ENCODE peak calls at places on chromosomes 4 and X, in nine cellular contexts. J is astrocyte of the spinal cord, Z is choroid plexus epithelial cell, P is transverse colon, L is GM10248, M is left ventricle myocardium inferior, O is HCT116, S is Panc1, G is AG09319. X is an unnamed sample.

GRCh38 chr4:30103455-30103854 is 616.7 kb upstream of the PCDH7 start:
- DNase-seq in J (peak), Z (peak), P (no peak), L (no peak), M (no peak), O (no peak), S (no peak), G (no peak), X (no peak)

GRCh38 chrX:149151805-149152757 is 353.0 kb downstream of the IDS start:
- DNase-seq in J (peak), Z (peak), P (no peak), L (no peak), M (no peak), O (no peak), S (no peak), G (no peak), X (no peak)

GRCh38 chr4:75069493-75070074 is 136.7 kb downstream of the PARM1 start:
- DNase-seq in J (no peak), Z (no peak), P (no peak), L (no peak), M (no peak), O (no peak), S (no peak), G (no peak), X (peak)

GRCh38 chr4:110926841-110927400 is 304.0 kb upstream of the PITX2 start:
- DNase-seq in J (no peak), Z (no peak), P (no peak), L (no peak), M (no peak), O (no peak), S (no peak), G (no peak), X (no peak)

GRCh38 chrX:66030505-66031317 is 9.2 kb downstream of the VSIG4 start:
- DNase-seq in J (no peak), Z (peak), P (peak), L (no peak), M (no peak), O (peak), S (peak), G (no peak), X (peak)

GRCh38 chrX:124984140-124984813 is 335.4 kb upstream of the TEX13C start:
- DNase-seq in J (no peak), Z (no peak), P (no peak), L (no peak), M (no peak), O (no peak), S (no peak), G (no peak), X (no peak)

GRCh38 chr4:180665994-180666818 is 1577.0 kb upstream of the TENM3 start:
- DNase-seq in J (peak), Z (peak), P (no peak), L (peak), M (no peak), O (peak), S (peak), G (peak), X (peak)

GRCh38 chrX:25941087-25941486 is 197.1 kb upstream of the MAGEB18 start:
- DNase-seq in J (peak), Z (no peak), P (no peak), L (no peak), M (no peak), O (no peak), S (no peak), G (no peak), X (no peak)

GRCh38 chr4:122669911-122670738 is 49.3 kb upstream of the IL21 start:
- DNase-seq in J (no peak), Z (no peak), P (no peak), L (no peak), M (no peak), O (no peak), S (no peak), G (no peak), X (no peak)

GRCh38 chrX:16903274-16904019 is 33.3 kb upstream of the RBBP7 start:
- DNase-seq in J (no peak), Z (no peak), P (no peak), L (peak), M (no peak), O (no peak), S (no peak), G (no peak), X (no peak)

GRCh38 chr4:185587444-185588161 is 52.3 kb upstream of the PDLIM3 start:
- DNase-seq in J (no peak), Z (peak), P (peak), L (peak), M (no peak), O (no peak), S (no peak), G (no peak), X (peak)

GRCh38 chr4:106522839-106523238 is 154.3 kb upstream of the GIMD1 start:
- DNase-seq in J (no peak), Z (peak), P (no peak), L (no peak), M (no peak), O (no peak), S (no peak), G (no peak), X (no peak)

GRCh38 chr4:87853108-87853507 is 20.3 kb downstream of the MEPE start:
- DNase-seq in J (peak), Z (peak), P (no peak), L (peak), M (no peak), O (peak), S (no peak), G (no peak), X (peak)

GRCh38 chrX:97529801-97530200 is 646.1 kb downstream of the RPA4 start:
- DNase-seq in J (peak), Z (peak), P (no peak), L (no peak), M (no peak), O (no peak), S (no peak), G (no peak), X (no peak)

GRCh38 chr4:184705692-184706091 is 28.2 kb downstream of the CENPU start:
- DNase-seq in J (no peak), Z (no peak), P (no peak), L (no peak), M (no peak), O (no peak), S (no peak), G (no peak), X (no peak)

GRCh38 chr4:86358176-86358701 is 1.6 kb downstream of the MAPK10 start:
- DNase-seq in J (no peak), Z (peak), P (no peak), L (no peak), M (no peak), O (no peak), S (no peak), G (no peak), X (no peak)

GRCh38 chrX:2614911-2615310 is 76.2 kb upstream of the CD99 start:
- DNase-seq in J (peak), Z (peak), P (no peak), L (no peak), M (no peak), O (no peak), S (no peak), G (peak), X (no peak)
- TF ChIP-seq CTCF in J (peak), Z (peak), P (no peak), L (no peak), M (peak), O (no peak), S (peak), G (peak), X (no peak)

DNA sequence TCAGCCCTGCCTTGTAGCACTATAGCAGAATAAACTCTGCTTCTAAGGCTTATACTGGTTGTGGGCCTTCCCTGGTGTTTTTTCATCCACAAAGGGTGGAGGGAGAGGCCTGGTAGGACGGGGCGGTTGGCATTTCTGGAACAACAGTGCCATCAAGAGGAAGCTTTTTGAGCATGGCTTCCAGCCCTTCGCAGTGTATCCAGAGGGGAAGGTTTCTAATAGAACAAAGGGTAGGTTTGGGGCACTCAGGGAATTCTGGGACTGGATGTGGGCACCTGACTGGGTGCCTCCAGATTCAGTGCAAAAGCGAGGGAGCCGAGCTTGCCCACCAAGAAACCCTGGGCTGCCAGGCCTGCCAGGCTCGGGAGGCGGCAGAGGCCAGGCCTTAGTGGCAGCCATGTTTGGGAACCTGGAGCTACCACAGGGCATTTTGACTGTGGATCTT is 229.6 kb upstream of the AGTR2 start:
- DNase-seq in J (peak), Z (peak), P (peak), L (no peak), M (no peak), O (no peak), S (no peak), G (peak), X (no peak)
- TF ChIP-seq CTCF in J (peak), Z (no peak), P (no peak), L (peak), M (no peak), O (peak), S (no peak), G (peak), X (no peak)

GRCh38 chr4:73451978-73452747 is 16.1 kb downstream of the AFP start:
- DNase-seq in J (no peak), Z (no peak), P (no peak), L (no peak), M (no peak), O (no peak), S (no peak), G (no peak), X (no peak)
- TF ChIP-seq CTCF in J (no peak), Z (no peak), P (no peak), L (no peak), M (no peak), O (no peak), S (no peak), G (no peak), X (no peak)

GRCh38 chr4:171588764-171589163 is 224.4 kb upstream of the GALNTL6 start:
- DNase-seq in J (no peak), Z (no peak), P (no peak), L (no peak), M (no peak), O (no peak), S (no peak), G (no peak), X (no peak)

GRCh38 chr4:171599628-171600027 is 213.6 kb upstream of the GALNTL6 start:
- DNase-seq in J (no peak), Z (no peak), P (no peak), L (no peak), M (no peak), O (no peak), S (no peak), G (no peak), X (no peak)

GRCh38 chr4:171594293-171594692 is 218.9 kb upstream of the GALNTL6 start:
- DNase-seq in J (no peak), Z (no peak), P (no peak), L (no peak), M (no peak), O (no peak), S (no peak), G (no peak), X (no peak)
- TF ChIP-seq CTCF in J (no peak), Z (no peak), P (no peak), L (no peak), M (no peak), O (peak), S (no peak), G (no peak), X (no peak)

GRCh38 chr4:39638358-39639239 is at the start of gene SMIM14:
- DNase-seq in J (peak), Z (peak), P (peak), L (peak), M (peak), O (peak), S (no peak), G (peak), X (peak)
- TF ChIP-seq CTCF in J (no peak), Z (no peak), P (no peak), L (no peak), M (peak), O (no peak), S (no peak), G (no peak), X (no peak)

GRCh38 chr4:115121351-115122043 is 8.1 kb upstream of the NDST4 start:
- DNase-seq in J (no peak), Z (no peak), P (no peak), L (no peak), M (no peak), O (no peak), S (no peak), G (no peak), X (no peak)

DNA sequence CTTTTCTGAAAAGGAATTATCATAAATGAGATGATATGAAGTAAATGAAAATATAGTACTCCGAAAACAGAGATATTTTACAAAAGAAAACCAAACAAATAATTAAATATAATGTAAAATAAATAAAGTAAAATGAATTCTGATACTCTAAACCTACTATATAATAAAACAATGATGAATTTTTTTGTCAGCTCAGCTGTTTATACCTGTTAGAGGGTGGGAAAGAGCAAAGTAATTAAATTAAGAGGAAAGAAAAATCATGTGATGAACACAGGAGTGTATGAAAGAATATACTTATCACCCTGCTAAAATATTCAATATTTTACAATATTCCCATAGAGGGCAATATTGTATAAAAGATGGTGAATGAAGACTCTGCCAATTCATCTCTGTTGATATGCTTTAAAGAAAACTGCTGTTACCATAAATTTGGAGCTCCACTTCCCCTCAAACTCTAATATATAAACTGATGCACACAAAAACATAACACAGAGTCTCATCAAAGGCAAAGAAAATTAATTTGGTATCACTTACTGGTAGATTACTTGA is 6.5 kb upstream of the NDST4 start:
- DNase-seq in J (no peak), Z (peak), P (no peak), L (no peak), M (no peak), O (no peak), S (no peak), G (no peak), X (no peak)
- TF ChIP-seq CTCF in J (no peak), Z (no peak), P (no peak), L (no peak), M (no peak), O (no peak), S (no peak), G (peak), X (no peak)

GRCh38 chrX:154481911-154482601 is 3.0 kb upstream of the LAGE3 start:
- DNase-seq in J (no peak), Z (no peak), P (no peak), L (no peak), M (no peak), O (no peak), S (no peak), G (no peak), X (no peak)
- TF ChIP-seq CTCF in J (no peak), Z (no peak), P (no peak), L (no peak), M (no peak), O (no peak), S (no peak), G (no peak), X (no peak)

X was measured in GM20000.